ENCODE peak calls at places on chromosome 7, in eight cellular contexts. One of them, this sample, is unnamed.

GRCh38 chr7:21364838-21365267 is 63.0 kb upstream of the SP4 start:
- DNase-seq in GM13977: no peak
- DNase-seq in IMR-90: no peak
- DNase-seq in H9: no peak
- DNase-seq in GM12878: no peak
- DNase-seq in fibroblast of the aortic adventitia: no peak
- DNase-seq in RWPE2: no peak
- DNase-seq in progenitor cell of endocrine pancreas: no peak
- DNase-seq in this sample: no peak

GRCh38 chr7:92740713-92741126 is 95.7 kb downstream of the CDK6 start:
- DNase-seq in GM13977: no peak
- DNase-seq in IMR-90: peak; percentile 89
- DNase-seq in H9: no peak
- DNase-seq in GM12878: no peak
- DNase-seq in fibroblast of the aortic adventitia: peak; percentile 78
- DNase-seq in RWPE2: peak; percentile 85
- DNase-seq in progenitor cell of endocrine pancreas: no peak
- DNase-seq in this sample: no peak

GRCh38 chr7:73341877-73342276 is 13.9 kb downstream of the FKBP6 start:
- DNase-seq in GM13977: peak; percentile 53
- DNase-seq in IMR-90: peak; percentile 91
- DNase-seq in H9: no peak
- DNase-seq in GM12878: no peak
- DNase-seq in fibroblast of the aortic adventitia: peak; percentile 73
- DNase-seq in RWPE2: no peak
- DNase-seq in progenitor cell of endocrine pancreas: no peak
- DNase-seq in this sample: no peak

GRCh38 chr7:25116621-25117020 is 8.4 kb downstream of the CYCS start:
- DNase-seq in GM13977: no peak
- DNase-seq in IMR-90: peak; percentile 19
- DNase-seq in H9: no peak
- DNase-seq in GM12878: no peak
- DNase-seq in fibroblast of the aortic adventitia: no peak
- DNase-seq in RWPE2: no peak
- DNase-seq in progenitor cell of endocrine pancreas: no peak
- DNase-seq in this sample: no peak

GRCh38 chr7:22109761-22110160 is 164.1 kb upstream of the CDCA7L start:
- DNase-seq in GM13977: no peak
- DNase-seq in IMR-90: peak; percentile 37
- DNase-seq in H9: peak; percentile 59
- DNase-seq in GM12878: no peak
- DNase-seq in fibroblast of the aortic adventitia: peak; percentile 53
- DNase-seq in RWPE2: no peak
- DNase-seq in progenitor cell of endocrine pancreas: no peak
- DNase-seq in this sample: peak; percentile 56

GRCh38 chr7:77417801-77418200 is 1.7 kb upstream of the GSAP start:
- DNase-seq in GM13977: no peak
- DNase-seq in IMR-90: no peak
- DNase-seq in H9: no peak
- DNase-seq in GM12878: no peak
- DNase-seq in fibroblast of the aortic adventitia: no peak
- DNase-seq in RWPE2: no peak
- DNase-seq in progenitor cell of endocrine pancreas: no peak
- DNase-seq in this sample: no peak

GRCh38 chr7:47480576-47481538 is 101.1 kb downstream of the TNS3 start:
- DNase-seq in GM13977: peak; percentile 80
- DNase-seq in IMR-90: no peak
- DNase-seq in H9: peak; percentile 52
- DNase-seq in GM12878: peak; percentile 31
- DNase-seq in fibroblast of the aortic adventitia: no peak
- DNase-seq in RWPE2: no peak
- DNase-seq in progenitor cell of endocrine pancreas: no peak
- DNase-seq in this sample: no peak

GRCh38 chr7:113996405-113996804 is 77.6 kb upstream of the PPP1R3A start:
- DNase-seq in GM13977: no peak
- DNase-seq in IMR-90: peak; percentile 1
- DNase-seq in H9: no peak
- DNase-seq in GM12878: no peak
- DNase-seq in fibroblast of the aortic adventitia: peak; percentile 0
- DNase-seq in RWPE2: no peak
- DNase-seq in progenitor cell of endocrine pancreas: no peak
- DNase-seq in this sample: no peak

GRCh38 chr7:51278797-51279196 is 37.8 kb downstream of the COBL start:
- DNase-seq in GM13977: no peak
- DNase-seq in IMR-90: no peak
- DNase-seq in H9: no peak
- DNase-seq in GM12878: no peak
- DNase-seq in fibroblast of the aortic adventitia: no peak
- DNase-seq in RWPE2: no peak
- DNase-seq in progenitor cell of endocrine pancreas: no peak
- DNase-seq in this sample: no peak

GRCh38 chr7:87831127-87831526 is 45.0 kb downstream of the SLC25A40 start:
- DNase-seq in GM13977: no peak
- DNase-seq in IMR-90: peak; percentile 66
- DNase-seq in H9: no peak
- DNase-seq in GM12878: no peak
- DNase-seq in fibroblast of the aortic adventitia: no peak
- DNase-seq in RWPE2: no peak
- DNase-seq in progenitor cell of endocrine pancreas: no peak
- DNase-seq in this sample: no peak

GRCh38 chr7:55129409-55130078 is 110.7 kb downstream of the EGFR start:
- DNase-seq in GM13977: no peak
- DNase-seq in IMR-90: peak; percentile 79
- DNase-seq in H9: no peak
- DNase-seq in GM12878: no peak
- DNase-seq in fibroblast of the aortic adventitia: peak; percentile 76
- DNase-seq in RWPE2: no peak
- DNase-seq in progenitor cell of endocrine pancreas: no peak
- DNase-seq in this sample: no peak

GRCh38 chr7:81244213-81244612 is 325.4 kb upstream of the SEMA3C start:
- DNase-seq in GM13977: no peak
- DNase-seq in IMR-90: peak; percentile 35
- DNase-seq in H9: no peak
- DNase-seq in GM12878: no peak
- DNase-seq in fibroblast of the aortic adventitia: peak; percentile 37
- DNase-seq in RWPE2: no peak
- DNase-seq in progenitor cell of endocrine pancreas: no peak
- DNase-seq in this sample: no peak

GRCh38 chr7:135509589-135509838 is 388 bp downstream of the CNOT4 start:
- DNase-seq in GM13977: no peak
- DNase-seq in IMR-90: peak; percentile 49
- DNase-seq in H9: no peak
- DNase-seq in GM12878: no peak
- DNase-seq in fibroblast of the aortic adventitia: no peak
- DNase-seq in RWPE2: no peak
- DNase-seq in progenitor cell of endocrine pancreas: no peak
- DNase-seq in this sample: no peak

GRCh38 chr7:135508853-135509588 is 881 bp downstream of the CNOT4 start:
- DNase-seq in GM13977: peak; percentile 44
- DNase-seq in IMR-90: peak; percentile 20
- DNase-seq in H9: peak; percentile 28
- DNase-seq in GM12878: peak; percentile 13
- DNase-seq in fibroblast of the aortic adventitia: peak; percentile 23
- DNase-seq in RWPE2: no peak
- DNase-seq in progenitor cell of endocrine pancreas: peak; percentile 10
- DNase-seq in this sample: no peak

GRCh38 chr7:135512135-135512887 is 2.4 kb upstream of the CNOT4 start:
- DNase-seq in GM13977: peak; percentile 68
- DNase-seq in IMR-90: peak; percentile 52
- DNase-seq in H9: no peak
- DNase-seq in GM12878: peak; percentile 37
- DNase-seq in fibroblast of the aortic adventitia: peak; percentile 65
- DNase-seq in RWPE2: no peak
- DNase-seq in progenitor cell of endocrine pancreas: no peak
- DNase-seq in this sample: no peak

GRCh38 chr7:135509839-135510602 is at the start of gene CNOT4:
- DNase-seq in GM13977: peak; percentile 92
- DNase-seq in IMR-90: peak; percentile 92
- DNase-seq in H9: peak; percentile 98
- DNase-seq in GM12878: peak; percentile 82
- DNase-seq in fibroblast of the aortic adventitia: peak; percentile 92
- DNase-seq in RWPE2: peak; percentile 97
- DNase-seq in progenitor cell of endocrine pancreas: peak; percentile 96
- DNase-seq in this sample: peak; percentile 98

DNA sequence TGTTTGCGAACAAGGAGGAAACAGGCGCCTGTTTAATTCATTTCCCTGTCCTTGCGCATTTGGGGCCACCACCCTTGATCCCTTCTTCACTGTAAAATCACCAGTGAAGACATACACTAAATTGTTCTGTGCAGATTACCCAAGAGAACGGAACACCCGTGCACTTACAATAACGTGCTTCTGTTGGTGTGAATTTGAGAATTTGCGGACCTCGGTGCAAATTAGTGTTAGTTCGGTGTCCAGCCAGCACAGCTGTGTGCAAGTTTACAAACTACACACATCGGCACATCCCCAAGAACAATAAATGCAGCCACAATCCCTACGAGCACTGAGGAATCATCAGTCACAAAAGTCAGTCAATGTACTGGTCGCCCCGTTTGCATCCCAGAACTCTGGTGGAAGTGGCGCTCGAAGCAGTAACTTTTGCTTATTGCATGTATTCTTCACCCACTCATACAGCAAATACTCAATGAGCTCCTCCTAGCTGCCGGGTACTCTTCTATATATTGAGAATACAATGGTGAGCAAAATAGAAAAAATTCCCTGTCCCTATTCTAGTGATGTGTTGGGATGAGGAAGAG is 791 bp upstream of the CNOT4 start:
- DNase-seq in GM13977: peak; percentile 14
- DNase-seq in IMR-90: peak; percentile 41
- DNase-seq in H9: peak; percentile 32
- DNase-seq in GM12878: peak; percentile 4
- DNase-seq in fibroblast of the aortic adventitia: peak; percentile 44
- DNase-seq in RWPE2: no peak
- DNase-seq in progenitor cell of endocrine pancreas: no peak
- DNase-seq in this sample: no peak
- TF ChIP-seq CTCF in GM13977: peak; percentile 14
- TF ChIP-seq CTCF in IMR-90: peak; percentile 24
- TF ChIP-seq CTCF in H9: no peak
- TF ChIP-seq CTCF in GM12878: peak; percentile 34
- TF ChIP-seq CTCF in fibroblast of the aortic adventitia: peak; percentile 40
- TF ChIP-seq CTCF in RWPE2: no peak
- TF ChIP-seq CTCF in progenitor cell of endocrine pancreas: no peak
- TF ChIP-seq CTCF in this sample: no peak

GRCh38 chr7:14637968-14638367 is 264.6 kb downstream of the DGKB start:
- DNase-seq in GM13977: no peak
- DNase-seq in IMR-90: no peak
- DNase-seq in H9: no peak
- DNase-seq in GM12878: no peak
- DNase-seq in fibroblast of the aortic adventitia: no peak
- DNase-seq in RWPE2: no peak
- DNase-seq in progenitor cell of endocrine pancreas: no peak
- DNase-seq in this sample: no peak
- TF ChIP-seq CTCF in GM13977: no peak
- TF ChIP-seq CTCF in IMR-90: no peak
- TF ChIP-seq CTCF in H9: no peak
- TF ChIP-seq CTCF in GM12878: no peak
- TF ChIP-seq CTCF in fibroblast of the aortic adventitia: no peak
- TF ChIP-seq CTCF in RWPE2: peak; percentile 22
- TF ChIP-seq CTCF in progenitor cell of endocrine pancreas: no peak
- TF ChIP-seq CTCF in this sample: no peak

GRCh38 chr7:2120841-2121830 is 111.6 kb downstream of the MAD1L1 start:
- DNase-seq in GM13977: no peak
- DNase-seq in IMR-90: no peak
- DNase-seq in H9: no peak
- DNase-seq in GM12878: no peak
- DNase-seq in fibroblast of the aortic adventitia: no peak
- DNase-seq in RWPE2: no peak
- DNase-seq in progenitor cell of endocrine pancreas: no peak
- DNase-seq in this sample: no peak
- TF ChIP-seq CTCF in GM13977: no peak
- TF ChIP-seq CTCF in IMR-90: no peak
- TF ChIP-seq CTCF in H9: no peak
- TF ChIP-seq CTCF in GM12878: no peak
- TF ChIP-seq CTCF in fibroblast of the aortic adventitia: no peak
- TF ChIP-seq CTCF in RWPE2: no peak
- TF ChIP-seq CTCF in progenitor cell of endocrine pancreas: no peak
- TF ChIP-seq CTCF in this sample: no peak

GRCh38 chr7:70739646-70740045 is 392.3 kb upstream of the GALNT17 start:
- DNase-seq in GM13977: no peak
- DNase-seq in IMR-90: no peak
- DNase-seq in H9: no peak
- DNase-seq in GM12878: no peak
- DNase-seq in fibroblast of the aortic adventitia: no peak
- DNase-seq in RWPE2: no peak
- DNase-seq in progenitor cell of endocrine pancreas: no peak
- DNase-seq in this sample: no peak

GRCh38 chr7:70738486-70738885 is 393.5 kb upstream of the GALNT17 start:
- DNase-seq in GM13977: no peak
- DNase-seq in IMR-90: no peak
- DNase-seq in H9: no peak
- DNase-seq in GM12878: no peak
- DNase-seq in fibroblast of the aortic adventitia: no peak
- DNase-seq in RWPE2: no peak
- DNase-seq in progenitor cell of endocrine pancreas: no peak
- DNase-seq in this sample: no peak

GRCh38 chr7:70736715-70737460 is 395.1 kb upstream of the GALNT17 start:
- DNase-seq in GM13977: no peak
- DNase-seq in IMR-90: peak; percentile 89
- DNase-seq in H9: no peak
- DNase-seq in GM12878: no peak
- DNase-seq in fibroblast of the aortic adventitia: peak; percentile 92
- DNase-seq in RWPE2: no peak
- DNase-seq in progenitor cell of endocrine pancreas: no peak
- DNase-seq in this sample: no peak

GRCh38 chr7:70735313-70735712 is 396.6 kb upstream of the GALNT17 start:
- DNase-seq in GM13977: no peak
- DNase-seq in IMR-90: no peak
- DNase-seq in H9: no peak
- DNase-seq in GM12878: no peak
- DNase-seq in fibroblast of the aortic adventitia: no peak
- DNase-seq in RWPE2: no peak
- DNase-seq in progenitor cell of endocrine pancreas: no peak
- DNase-seq in this sample: no peak

DNA sequence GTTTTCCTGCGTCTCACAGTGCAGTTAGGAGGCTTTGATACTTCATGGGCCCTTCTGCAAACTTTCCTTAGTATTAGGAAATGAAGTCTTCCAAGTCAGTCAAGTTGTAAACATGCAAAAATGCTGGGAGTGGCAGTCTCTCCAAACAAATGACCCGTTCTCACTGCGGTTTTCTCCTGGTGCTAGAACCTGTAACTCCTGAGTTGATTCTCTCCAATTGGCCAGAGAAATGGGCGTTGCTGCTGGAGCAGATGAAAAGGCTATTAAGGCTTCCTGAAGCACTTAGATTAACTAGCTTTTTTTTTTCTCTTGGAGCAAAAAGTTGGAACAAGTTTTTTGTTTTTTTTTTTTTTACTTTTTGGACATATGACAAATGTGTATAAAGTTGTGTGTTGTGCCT is 393.9 kb upstream of the GALNT17 start:
- DNase-seq in GM13977: no peak
- DNase-seq in IMR-90: peak; percentile 49
- DNase-seq in H9: no peak
- DNase-seq in GM12878: no peak
- DNase-seq in fibroblast of the aortic adventitia: peak; percentile 53
- DNase-seq in RWPE2: no peak
- DNase-seq in progenitor cell of endocrine pancreas: no peak
- DNase-seq in this sample: no peak
- TF ChIP-seq CTCF in GM13977: no peak
- TF ChIP-seq CTCF in IMR-90: peak; percentile 21
- TF ChIP-seq CTCF in H9: no peak
- TF ChIP-seq CTCF in GM12878: no peak
- TF ChIP-seq CTCF in fibroblast of the aortic adventitia: no peak
- TF ChIP-seq CTCF in RWPE2: no peak
- TF ChIP-seq CTCF in progenitor cell of endocrine pancreas: no peak
- TF ChIP-seq CTCF in this sample: peak; percentile 3

This sample was measured in kidney.